ENCODE peak calls at places on chromosomes 11 and 22, in four cellular contexts. K, G, X and L are unnamed samples.

GRCh38 chr22:46446799-46447198 is 90.6 kb downstream of the CELSR1 start:
- DNase-seq in G (no peak), K (no peak), X (no peak), L (no peak)

GRCh38 chr11:22711212-22711770 is 44.9 kb downstream of the GAS2 start:
- DNase-seq in K (no peak), G (no peak), X (no peak), L (no peak)

GRCh38 chr22:49381595-49382450 is 445.9 kb downstream of the BRD1 start:
- DNase-seq in K (peak), G (no peak), X (no peak), L (no peak)

GRCh38 chr11:128835741-128836410 is 31.2 kb downstream of the KCNJ1 start:
- DNase-seq in X (no peak), G (no peak), K (no peak), L (no peak)

GRCh38 chr11:78291754-78292108 is 103.0 kb downstream of the USP35 start:
- DNase-seq in G (no peak), X (no peak), K (no peak), L (no peak)

GRCh38 chr11:32039149-32039548 is 51.7 kb upstream of the RCN1 start:
- DNase-seq in K (no peak), G (no peak), X (no peak), L (no peak)

GRCh38 chr11:17934194-17934593 is 78.7 kb downstream of the SERGEF start:
- DNase-seq in X (no peak), K (no peak), G (no peak), L (no peak)

GRCh38 chr11:45964911-45965389 is 42.5 kb downstream of the LARGE2 start:
- DNase-seq in G (peak), X (peak), K (no peak), L (peak)

GRCh38 chr11:78350646-78351165 is 66.9 kb downstream of the GAB2 start:
- DNase-seq in G (no peak), K (no peak), X (no peak), L (no peak)

GRCh38 chr11:135015966-135016365 is 603.9 kb upstream of the B3GAT1 start:
- DNase-seq in G (no peak), X (no peak), K (peak), L (no peak)

GRCh38 chr22:24938741-24939341 is 7.7 kb downstream of the LHFPL7 start:
- DNase-seq in G (no peak), K (no peak), X (peak), L (no peak)

GRCh38 chr11:7969756-7970646 is 4.8 kb upstream of the NLRP10 start:
- DNase-seq in K (no peak), X (no peak), G (no peak), L (no peak)

GRCh38 chr11:131408011-131408640 is 37.7 kb downstream of the NTM start:
- DNase-seq in G (no peak), K (no peak), X (no peak), L (no peak)

GRCh38 chr22:46788426-46789168 is 26.1 kb downstream of the TBC1D22A start:
- DNase-seq in X (no peak), K (no peak), G (no peak), L (no peak)

GRCh38 chr11:111520565-111520964 is 6.0 kb downstream of the HOATZ start:
- DNase-seq in G (no peak), K (no peak), X (no peak), L (no peak)

GRCh38 chr22:36086170-36086490 is 57.5 kb upstream of the RBFOX2 start:
- DNase-seq in G (no peak), X (no peak), K (no peak), L (no peak)

GRCh38 chr22:26477341-26477731 is 6.2 kb downstream of the HPS4 start:
- DNase-seq in G (no peak), K (no peak), X (no peak), L (no peak)

GRCh38 chr22:49994361-49995058 is 18.1 kb downstream of the IL17REL start:
- DNase-seq in K (peak), X (no peak), G (no peak), L (no peak)

GRCh38 chr11:129402196-129402595 is 26.5 kb downstream of the BARX2 start:
- DNase-seq in G (no peak), K (no peak), X (no peak), L (no peak)

GRCh38 chr11:95301497-95301896 is 70.5 kb upstream of the SESN3 start:
- DNase-seq in G (no peak), X (peak), K (no peak), L (no peak)

GRCh38 chr11:113488931-113489351 is 13.7 kb upstream of the DRD2 start:
- DNase-seq in K (no peak), X (no peak), G (no peak), L (no peak)

GRCh38 chr22:28019360-28019759 is 100.3 kb upstream of the PITPNB start:
- DNase-seq in K (no peak), X (no peak), G (no peak), L (no peak)

GRCh38 chr22:48894064-48894671 is 933.5 kb downstream of the BRD1 start:
- DNase-seq in X (no peak), K (peak), G (no peak), L (no peak)

GRCh38 chr11:46551261-46551660 is 42.6 kb downstream of the AMBRA1 start:
- DNase-seq in K (no peak), X (no peak), G (no peak), L (no peak)

GRCh38 chr22:31561238-31561887 is 65.0 kb downstream of the SFI1 start:
- DNase-seq in G (peak), X (peak), K (no peak), L (peak)

GRCh38 chr11:69711824-69712801 is 8.3 kb upstream of the FGF19 start:
- DNase-seq in G (no peak), K (no peak), X (no peak), L (peak)

GRCh38 chr11:17748761-17749721 is 14.5 kb downstream of the KCNC1 start:
- DNase-seq in G (no peak), X (no peak), K (no peak), L (peak)

GRCh38 chr11:1448882-1449281 is 37.7 kb downstream of the MOB2 start:
- DNase-seq in G (no peak), K (no peak), X (no peak), L (no peak)

GRCh38 chr11:128316541-128317206 is 270.7 kb downstream of the ETS1 start:
- DNase-seq in K (no peak), X (no peak), G (no peak), L (no peak)

GRCh38 chr11:101807521-101807920 is 107.3 kb upstream of the CEP126 start:
- DNase-seq in G (no peak), K (no peak), X (no peak), L (no peak)

GRCh38 chr11:35662061-35662648 is 420 bp upstream of the TRIM44 start:
- DNase-seq in X (peak), K (no peak), G (no peak), L (no peak)

GRCh38 chr22:41401781-41402648 is 20.3 kb downstream of the TEF start:
- DNase-seq in X (peak), G (no peak), K (no peak), L (no peak)

GRCh38 chr22:41969110-41969646 is at the start of gene SEPTIN3:
- DNase-seq in G (no peak), X (no peak), K (no peak), L (no peak)

GRCh38 chr11:73980001-73980960 is 2.4 kb downstream of the UCP2 start:
- DNase-seq in K (no peak), G (peak), X (no peak), L (peak)

GRCh38 chr11:64450168-64450560 is 91.2 kb downstream of the RPS6KA4 start:
- DNase-seq in X (no peak), K (no peak), G (no peak), L (no peak)

GRCh38 chr11:72470386-72470785 is 36.1 kb upstream of the CLPB start:
- DNase-seq in K (no peak), X (no peak), G (no peak), L (no peak)

GRCh38 chr11:34682822-34683221 is 61.9 kb downstream of the EHF start:
- DNase-seq in X (no peak), G (no peak), K (no peak), L (no peak)

GRCh38 chr11:127656266-127656879 is 655.8 kb upstream of the KIRREL3 start:
- DNase-seq in G (no peak), X (no peak), K (no peak), L (no peak)